ENCODE peak calls at places on chromosome 19, in five cellular contexts. H is left ventricle myocardium inferior, W is heart left ventricle, R is colonic mucosa, T is ascending aorta. Z is an unnamed sample.

GRCh38 chr19:4454952-4455738 is 2.4 kb downstream of the UBXN6 start:
- DNase-seq in H (no peak), W (no peak), R (no peak), T (no peak), Z (peak; percentile 73)

GRCh38 chr19:11581740-11582139 is 4.3 kb upstream of the ACP5 start:
- DNase-seq in H (no peak), W (no peak), R (no peak), T (no peak), Z (no peak)

GRCh38 chr19:14440049-14440448 is 6.9 kb downstream of the PKN1 start:
- DNase-seq in H (peak; percentile 82), W (peak; percentile 77), R (peak; percentile 71), T (peak; percentile 55), Z (peak; percentile 45)

GRCh38 chr19:40217027-40217810 is 965 bp downstream of the TTC9B start:
- DNase-seq in H (no peak), W (no peak), R (peak; percentile 74), T (no peak), Z (peak; percentile 52)

GRCh38 chr19:43798026-43798545 is 4.2 kb downstream of the LYPD5 start:
- DNase-seq in H (no peak), W (no peak), R (no peak), T (no peak), Z (no peak)

GRCh38 chr19:752652-753517 is 2.0 kb downstream of the MISP start:
- DNase-seq in H (no peak), W (no peak), R (peak; percentile 94), T (no peak), Z (no peak)

GRCh38 chr19:36120092-36120983 is 5.1 kb downstream of the TBCB start:
- DNase-seq in H (no peak), W (no peak), R (no peak), T (no peak), Z (no peak)

GRCh38 chr19:10289836-10290438 is at the start of gene ICAM5:
- DNase-seq in H (no peak), W (no peak), R (no peak), T (no peak), Z (no peak)

GRCh38 chr19:29660835-29661234 is 4.4 kb upstream of the PLEKHF1 start:
- DNase-seq in H (no peak), W (no peak), R (no peak), T (no peak), Z (no peak)

GRCh38 chr19:13099073-13099999 is 3.3 kb downstream of the LYL1 start:
- DNase-seq in H (peak; percentile 81), W (peak; percentile 86), R (peak; percentile 81), T (no peak), Z (peak; percentile 67)

GRCh38 chr19:17075860-17076538 is 422 bp downstream of the MYO9B start:
- DNase-seq in H (peak; percentile 36), W (peak; percentile 45), R (peak; percentile 55), T (no peak), Z (no peak)

GRCh38 chr19:7213628-7214328 is 80.4 kb downstream of the INSR start:
- DNase-seq in H (no peak), W (no peak), R (no peak), T (no peak), Z (no peak)

GRCh38 chr19:50368649-50369570 is 3.5 kb upstream of the NAPSA start:
- DNase-seq in H (peak; percentile 80), W (peak; percentile 89), R (peak; percentile 94), T (peak; percentile 61), Z (peak; percentile 91)

GRCh38 chr19:29668746-29669609 is 3.7 kb downstream of the PLEKHF1 start:
- DNase-seq in H (no peak), W (no peak), R (no peak), T (no peak), Z (no peak)

GRCh38 chr19:48751835-48752510 is 468 bp downstream of the FUT1 start:
- DNase-seq in H (no peak), W (no peak), R (no peak), T (no peak), Z (no peak)

GRCh38 chr19:48754950-48755645 is at the start of gene FGF21:
- DNase-seq in H (no peak), W (no peak), R (no peak), T (no peak), Z (no peak)

GRCh38 chr19:48750771-48751504 is 1.5 kb downstream of the FUT1 start:
- DNase-seq in H (no peak), W (no peak), R (no peak), T (no peak), Z (no peak)

GRCh38 chr19:48750351-48750750 is 2.1 kb downstream of the FUT1 start:
- DNase-seq in H (no peak), W (no peak), R (no peak), T (no peak), Z (no peak)

GRCh38 chr19:48752511-48753365 is at the start of gene FUT1:
- DNase-seq in H (peak; percentile 72), W (peak; percentile 84), R (peak; percentile 73), T (no peak), Z (peak; percentile 64)
- TF ChIP-seq CTCF in H (no peak), W (no peak), R (no peak), T (no peak), Z (no peak)

DNA sequence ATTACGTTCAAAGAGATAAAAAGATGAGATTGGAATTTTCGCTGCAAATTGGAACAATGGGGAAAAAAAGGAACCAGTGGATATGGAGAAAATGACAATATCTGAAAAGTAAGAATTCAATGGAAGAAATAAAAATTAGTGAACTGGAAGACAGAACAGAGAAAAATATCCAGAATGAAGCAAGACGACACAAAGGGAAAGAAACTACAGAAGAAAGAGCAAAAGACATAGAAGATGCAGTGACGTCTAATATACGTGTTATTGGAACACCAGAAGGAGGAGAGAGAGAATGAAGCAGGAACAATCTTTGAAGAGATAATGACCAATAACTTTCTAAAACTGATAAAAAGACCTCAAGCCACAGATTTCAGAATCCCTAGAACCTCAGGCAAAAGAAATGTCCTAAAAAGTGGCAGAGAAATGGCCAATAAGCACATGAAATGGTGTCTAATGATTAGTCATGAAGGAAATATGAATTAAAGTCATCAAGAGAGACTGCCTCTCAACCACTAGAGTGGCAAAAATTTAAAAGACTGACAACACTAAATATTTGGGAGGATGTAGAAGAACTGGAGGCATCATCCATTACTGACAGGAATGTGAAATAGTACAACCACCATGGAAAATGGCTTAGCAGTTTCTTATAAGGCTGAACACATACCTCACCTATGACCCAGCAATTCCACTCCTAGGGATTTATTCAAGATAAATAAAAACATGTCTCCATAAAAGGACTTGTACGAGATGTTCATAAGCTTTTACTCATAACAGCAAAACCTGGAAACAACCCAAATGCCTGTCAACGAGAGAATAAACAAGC is 56.5 kb downstream of the GADD45B start:
- DNase-seq in H (no peak), W (no peak), R (no peak), T (no peak), Z (no peak)
- H3K4me1 ChIP-seq in H (peaks cover 11% of the 10 kb centered on the region), W (peaks cover 4% of the 10 kb centered on the region), R (no peaks in the 10 kb centered on the region), T (no peaks in the 10 kb centered on the region), Z (peaks cover 10% of the 10 kb centered on the region)

GRCh38 chr19:47230921-47231214 is at the start of gene BBC3:
- DNase-seq in H (no peak), W (no peak), R (no peak), T (no peak), Z (no peak)
- TF ChIP-seq CTCF in H (no peak), W (no peak), R (no peak), T (no peak), Z (no peak)

GRCh38 chr19:6068711-6069110 is 41.6 kb downstream of the RFX2 start:
- DNase-seq in H (no peak), W (peak; percentile 23), R (peak; percentile 16), T (no peak), Z (no peak)

GRCh38 chr19:6067975-6068374 is 42.3 kb downstream of the RFX2 start:
- DNase-seq in H (no peak), W (peak; percentile 16), R (peak; percentile 15), T (no peak), Z (no peak)

GRCh38 chr19:6064703-6065073 is 45.6 kb downstream of the RFX2 start:
- DNase-seq in H (no peak), W (no peak), R (no peak), T (no peak), Z (no peak)

GRCh38 chr19:6065685-6066365 is 44.5 kb downstream of the RFX2 start:
- DNase-seq in H (peak; percentile 43), W (peak; percentile 46), R (peak; percentile 60), T (no peak), Z (peak; percentile 9)

GRCh38 chr19:6066661-6067646 is 43.3 kb downstream of the RFX2 start:
- DNase-seq in H (peak; percentile 93), W (peak; percentile 94), R (peak; percentile 89), T (peak; percentile 71), Z (peak; percentile 87)
- H3K4me1 ChIP-seq in H (peaks cover 70% of the 10 kb centered on the region), W (peaks cover 67% of the 10 kb centered on the region), R (peaks cover 18% of the 10 kb centered on the region), T (peaks cover 17% of the 10 kb centered on the region), Z (peaks cover 7% of the 10 kb centered on the region)

DNA sequence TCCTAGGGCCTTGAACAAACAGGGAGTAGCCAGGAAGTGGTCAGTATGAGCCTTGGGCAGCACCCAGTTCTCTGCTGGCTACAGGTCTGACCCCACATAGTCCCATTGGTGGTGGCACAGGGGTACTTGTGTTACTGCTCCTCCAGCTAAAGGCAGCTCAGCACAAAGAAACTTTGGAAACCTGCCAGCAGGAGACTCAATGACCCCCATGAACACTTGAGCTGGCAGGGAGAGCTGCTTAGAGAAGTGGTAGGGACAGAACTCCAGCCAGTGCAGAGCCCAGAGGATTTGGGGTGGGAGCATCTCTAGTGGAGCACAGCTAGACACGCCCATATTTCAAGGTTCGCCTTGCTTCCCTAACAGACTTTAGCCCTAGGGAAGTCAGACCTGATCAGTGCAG is 10.4 kb upstream of the ZNF586 start:
- DNase-seq in H (no peak), W (no peak), R (no peak), T (no peak), Z (no peak)
- TF ChIP-seq CTCF in H (no peak), W (no peak), R (no peak), T (no peak), Z (no peak)

DNA sequence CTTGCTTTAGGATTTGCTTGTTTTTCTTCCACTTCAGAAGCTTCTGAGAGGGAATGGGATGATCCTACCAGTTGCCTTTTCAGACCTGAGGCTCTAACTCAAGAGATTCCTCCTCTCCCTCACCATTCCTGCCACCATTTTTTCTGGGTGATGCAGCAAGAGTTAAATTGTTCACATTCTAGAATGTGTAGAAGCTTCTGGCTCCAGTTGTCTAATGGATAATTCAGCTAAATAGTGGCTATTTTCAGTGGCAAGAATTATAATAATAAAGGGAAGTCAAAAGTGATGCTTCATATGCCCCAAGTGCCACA is 20.9 kb downstream of the BBC3 start:
- DNase-seq in H (no peak), W (no peak), R (no peak), T (no peak), Z (no peak)
- H3K4me1 ChIP-seq in H (peaks cover 25% of the 10 kb centered on the region), W (peaks cover 17% of the 10 kb centered on the region), R (no peaks in the 10 kb centered on the region), T (no peaks in the 10 kb centered on the region), Z (peaks cover 6% of the 10 kb centered on the region)

DNA sequence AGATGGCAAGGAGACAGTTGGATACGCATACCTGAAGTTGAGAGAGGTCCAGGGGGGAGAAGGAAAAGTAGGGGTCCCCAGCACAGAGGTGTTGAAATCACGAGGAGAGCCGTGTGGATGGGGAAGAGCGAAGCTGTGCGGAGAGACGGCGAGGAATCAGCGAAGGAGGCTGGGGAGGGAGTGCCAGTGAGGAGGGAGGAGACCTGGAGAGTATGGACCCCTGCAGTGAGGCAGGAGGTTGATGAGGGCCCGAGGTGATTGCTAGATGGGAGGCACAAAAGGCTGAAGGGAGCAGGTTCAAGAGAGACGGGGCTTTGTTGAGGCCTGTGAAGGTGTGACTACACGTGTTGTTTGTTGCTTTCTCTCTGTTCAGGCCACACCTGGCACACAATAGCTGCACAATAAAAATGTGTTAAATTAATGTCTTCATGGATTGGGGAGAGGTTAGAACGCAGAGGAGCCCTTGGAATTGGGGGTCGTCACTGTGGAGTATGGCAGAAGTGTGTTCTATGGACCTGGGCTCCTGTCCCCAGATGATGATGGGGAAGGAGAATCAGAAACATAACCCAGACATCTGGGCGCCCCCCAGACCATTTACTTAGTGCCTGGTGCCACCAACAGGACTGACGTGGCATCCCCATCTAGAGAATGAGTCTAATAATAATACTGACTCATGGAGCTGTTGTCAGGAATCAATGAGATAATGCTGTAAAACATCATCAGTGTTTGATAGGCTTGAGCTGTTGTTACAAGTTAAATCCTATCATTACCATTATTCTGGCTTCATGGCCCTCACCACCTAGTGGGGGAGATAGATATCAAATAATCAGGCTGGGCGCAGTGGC is 137.5 kb downstream of the SIPA1L3 start:
- DNase-seq in H (no peak), W (no peak), R (no peak), T (no peak), Z (no peak)
- TF ChIP-seq CTCF in H (no peak), W (no peak), R (no peak), T (no peak), Z (no peak)